ENCODE peak calls at places on chromosomes 12 and 14, in six cellular contexts. G, L, E, W, S and J are unnamed samples.

GRCh38 chr14:65958664-65959562 is 527.3 kb upstream of the CCDC196 start:
- DNase-seq in G (peak), L (no peak), E (peak), W (no peak), S (no peak), J (peak)

GRCh38 chr12:12159988-12160387 is 89.2 kb downstream of the BCL2L14 start:
- DNase-seq in G (no peak), L (no peak), E (no peak), W (no peak), S (no peak), J (no peak)

GRCh38 chr14:32607399-32607798 is 278.3 kb downstream of the AKAP6 start:
- DNase-seq in G (no peak), L (no peak), E (no peak), W (no peak), S (no peak), J (no peak)

GRCh38 chr14:65472189-65472588 is 59.7 kb downstream of the FUT8 start:
- DNase-seq in G (no peak), L (no peak), E (no peak), W (no peak), S (no peak), J (no peak)

GRCh38 chr14:54593860-54594259 is 26.9 kb downstream of the SAMD4A start:
- DNase-seq in G (no peak), L (no peak), E (no peak), W (no peak), S (no peak), J (no peak)

GRCh38 chr12:57898308-57898970 is 42.9 kb upstream of the ATP23 start:
- DNase-seq in G (no peak), L (no peak), E (no peak), W (no peak), S (no peak), J (peak)

GRCh38 chr12:19398376-19399363 is 40.6 kb upstream of the AEBP2 start:
- DNase-seq in G (no peak), L (no peak), E (no peak), W (no peak), S (no peak), J (no peak)

GRCh38 chr14:60233891-60234290 is 15.1 kb upstream of the PPM1A start:
- DNase-seq in G (no peak), L (no peak), E (no peak), W (no peak), S (no peak), J (no peak)

GRCh38 chr14:45486599-45486998 is 233.6 kb upstream of the MIS18BP1 start:
- DNase-seq in G (no peak), L (no peak), E (no peak), W (no peak), S (no peak), J (no peak)

GRCh38 chr12:93868771-93869170 is 191.6 kb downstream of the CRADD start:
- DNase-seq in G (no peak), L (no peak), E (no peak), W (no peak), S (no peak), J (no peak)

GRCh38 chr12:69238589-69239285 is 632 bp upstream of the CPSF6 start:
- DNase-seq in G (no peak), L (no peak), E (no peak), W (no peak), S (no peak), J (no peak)

GRCh38 chr12:89980236-89980635 is 271.6 kb upstream of the ATP2B1 start:
- DNase-seq in G (no peak), L (no peak), E (no peak), W (no peak), S (no peak), J (no peak)

GRCh38 chr12:40099423-40099853 is 6.4 kb downstream of the SLC2A13 start:
- DNase-seq in G (no peak), L (no peak), E (no peak), W (no peak), S (no peak), J (no peak)

GRCh38 chr12:52193991-52194390 is 2.2 kb upstream of the KRT80 start:
- DNase-seq in G (no peak), L (no peak), E (no peak), W (no peak), S (no peak), J (no peak)

GRCh38 chr12:108459106-108459505 is 56.0 kb upstream of the FICD start:
- DNase-seq in G (no peak), L (no peak), E (no peak), W (no peak), S (no peak), J (no peak)

GRCh38 chr12:3453947-3454675 is 36.9 kb upstream of the PRMT8 start:
- DNase-seq in G (no peak), L (no peak), E (no peak), W (no peak), S (no peak), J (no peak)

GRCh38 chr12:88665051-88665450 is 84.8 kb upstream of the KITLG start:
- DNase-seq in G (no peak), L (no peak), E (no peak), W (no peak), S (no peak), J (no peak)

GRCh38 chr12:79127268-79127895 is 262.8 kb downstream of the SYT1 start:
- DNase-seq in G (peak), L (no peak), E (no peak), W (no peak), S (no peak), J (no peak)

GRCh38 chr12:111407371-111408115 is 1.8 kb downstream of the SH2B3 start:
- DNase-seq in G (no peak), L (no peak), E (no peak), W (no peak), S (no peak), J (no peak)

GRCh38 chr12:86513206-86513605 is 257.0 kb upstream of the MGAT4C start:
- DNase-seq in G (no peak), L (no peak), E (no peak), W (no peak), S (no peak), J (no peak)

GRCh38 chr14:54420478-54421116 is 20.6 kb downstream of the CNIH1 start:
- DNase-seq in G (peak), L (no peak), E (peak), W (no peak), S (no peak), J (no peak)